ENCODE peak calls at places on chromosome 2, in seven cellular contexts. T, F, I, H, R, A and S are unnamed samples.

GRCh38 chr2:167861574-167862193 is 385.7 kb downstream of the STK39 start:
- DNase-seq in R (no peak), A (no peak), H (no peak), T (no peak), F (no peak), I (no peak), S (no peak)

GRCh38 chr2:61423714-61424113 is 47.2 kb downstream of the USP34 start:
- DNase-seq in T (no peak), F (no peak), A (no peak), R (no peak), I (peak), H (no peak), S (no peak)

GRCh38 chr2:10137053-10137843 is 14.7 kb downstream of the RRM2 start:
- DNase-seq in F (no peak), R (no peak), A (no peak), I (no peak), T (no peak), H (no peak), S (no peak)

GRCh38 chr2:127605691-127606277 is 40.2 kb upstream of the GPR17 start:
- DNase-seq in A (no peak), R (no peak), H (no peak), I (peak), F (no peak), T (no peak), S (peak)

GRCh38 chr2:47221956-47222355 is 66.8 kb upstream of the STPG4 start:
- DNase-seq in R (no peak), F (no peak), T (no peak), A (no peak), I (peak), H (no peak), S (no peak)

GRCh38 chr2:197286805-197287595 is 23.6 kb downstream of the ANKRD44 start:
- DNase-seq in A (peak), H (no peak), I (peak), F (no peak), T (peak), R (no peak), S (no peak)

GRCh38 chr2:140643761-140644187 is 1487.0 kb downstream of the LRP1B start:
- DNase-seq in F (no peak), H (no peak), R (no peak), T (no peak), I (peak), A (no peak), S (no peak)

GRCh38 chr2:73223821-73224220 is 9.2 kb downstream of the PRADC1 start:
- DNase-seq in H (no peak), T (no peak), I (no peak), R (no peak), A (no peak), F (no peak), S (no peak)

GRCh38 chr2:28709101-28709500 is 42.5 kb upstream of the PPP1CB start:
- DNase-seq in H (no peak), A (no peak), F (no peak), T (no peak), R (no peak), I (peak), S (no peak)

GRCh38 chr2:63052411-63053234 is 2.0 kb downstream of the OTX1 start:
- DNase-seq in F (no peak), T (no peak), H (no peak), R (no peak), I (peak), A (no peak), S (no peak)

GRCh38 chr2:84830095-84830494 is 50.8 kb downstream of the TRABD2A start:
- DNase-seq in A (no peak), R (no peak), H (no peak), F (no peak), I (no peak), T (no peak), S (no peak)

GRCh38 chr2:208042041-208042440 is 16.7 kb upstream of the PLEKHM3 start:
- DNase-seq in H (no peak), R (no peak), F (no peak), I (peak), A (no peak), T (no peak), S (no peak)

GRCh38 chr2:111053825-111054490 is 66.8 kb upstream of the BCL2L11 start:
- DNase-seq in I (no peak), H (no peak), T (no peak), A (no peak), F (no peak), R (no peak), S (no peak)

GRCh38 chr2:104687147-104687546 is 166.8 kb upstream of the POU3F3 start:
- DNase-seq in H (no peak), A (no peak), I (no peak), T (no peak), R (no peak), F (no peak), S (no peak)

GRCh38 chr2:239880396-239880795 is 144.7 kb downstream of the NDUFA10 start:
- DNase-seq in T (no peak), A (no peak), H (no peak), F (no peak), I (no peak), R (no peak), S (peak)

GRCh38 chr2:236675051-236675450 is 105.4 kb downstream of the ACKR3 start:
- DNase-seq in I (no peak), F (no peak), T (no peak), R (no peak), A (no peak), H (no peak), S (no peak)

GRCh38 chr2:233165895-233166661 is 85.4 kb upstream of the ATG16L1 start:
- DNase-seq in R (no peak), A (no peak), I (no peak), T (no peak), H (no peak), F (no peak), S (no peak)

GRCh38 chr2:234703258-234703657 is 206.4 kb upstream of the ARL4C start:
- DNase-seq in T (no peak), I (no peak), R (no peak), H (no peak), A (no peak), F (no peak), S (no peak)

GRCh38 chr2:169664978-169665930 is 29.0 kb downstream of the CFAP210 start:
- DNase-seq in F (no peak), I (no peak), H (no peak), A (no peak), T (no peak), R (no peak), S (no peak)

GRCh38 chr2:111244864-111245263 is 124.2 kb downstream of the BCL2L11 start:
- DNase-seq in I (no peak), F (no peak), A (no peak), T (no peak), H (no peak), R (no peak), S (no peak)

GRCh38 chr2:10514743-10515142 is 66.6 kb upstream of the ODC1 start:
- DNase-seq in T (peak), F (no peak), H (no peak), R (peak), A (no peak), I (peak), S (no peak)

GRCh38 chr2:104859310-104860130 is 5.6 kb downstream of the POU3F3 start:
- DNase-seq in T (no peak), I (no peak), H (no peak), A (no peak), F (no peak), R (no peak), S (no peak)

GRCh38 chr2:5938566-5938896 is 246.3 kb downstream of the SOX11 start:
- DNase-seq in H (no peak), I (no peak), T (no peak), F (no peak), R (no peak), A (no peak), S (no peak)

GRCh38 chr2:173086518-173087213 is 11.0 kb downstream of the MAP3K20 start:
- DNase-seq in I (peak), A (no peak), R (no peak), F (no peak), H (no peak), T (no peak), S (no peak)

GRCh38 chr2:198371902-198372611 is 567.7 kb downstream of the PLCL1 start:
- DNase-seq in H (no peak), F (no peak), T (peak), I (peak), R (no peak), A (peak), S (no peak)

GRCh38 chr2:205776139-205776538 is 93.8 kb downstream of the NRP2 start:
- DNase-seq in H (peak), R (no peak), I (peak), A (peak), T (no peak), F (no peak), S (no peak)

GRCh38 chr2:201156051-201156450 is 26.9 kb upstream of the CASP10 start:
- DNase-seq in F (no peak), I (no peak), T (no peak), A (no peak), R (no peak), H (no peak), S (no peak)

GRCh38 chr2:231357931-231358330 is 37.6 kb upstream of the B3GNT7 start:
- DNase-seq in F (no peak), R (no peak), A (no peak), H (no peak), T (no peak), I (no peak), S (no peak)

GRCh38 chr2:86622878-86623548 is 652 bp downstream of the RNF103 start:
- DNase-seq in T (no peak), I (no peak), F (no peak), A (no peak), R (peak), H (no peak), S (peak)

GRCh38 chr2:210519594-210519993 is 36.8 kb upstream of the CPS1 start:
- DNase-seq in H (no peak), F (no peak), A (no peak), I (no peak), T (no peak), R (no peak), S (no peak)

GRCh38 chr2:136765736-136766323 is 485 bp downstream of the THSD7B start:
- DNase-seq in T (no peak), F (no peak), H (no peak), R (no peak), I (no peak), A (no peak), S (no peak)

GRCh38 chr2:173713904-173714555 is 251.1 kb downstream of the SP3 start:
- DNase-seq in R (no peak), H (no peak), I (no peak), A (peak), T (no peak), F (no peak), S (no peak)

GRCh38 chr2:159637988-159638501 is 21.7 kb upstream of the BAZ2B start:
- DNase-seq in A (no peak), F (no peak), T (no peak), H (peak), R (no peak), I (peak), S (no peak)

GRCh38 chr2:149877913-149878312 is 290.3 kb upstream of the MMADHC start:
- DNase-seq in A (no peak), H (peak), I (peak), F (no peak), T (no peak), R (no peak), S (no peak)

GRCh38 chr2:147135401-147135800 is 709.4 kb upstream of the ACVR2A start:
- DNase-seq in H (no peak), A (no peak), I (no peak), F (no peak), T (no peak), R (no peak), S (no peak)

GRCh38 chr2:137700681-137701080 is 263.6 kb upstream of the HNMT start:
- DNase-seq in A (no peak), T (no peak), H (no peak), I (no peak), R (no peak), F (no peak), S (no peak)

GRCh38 chr2:169771612-169772011 is 27.1 kb upstream of the SSB start:
- DNase-seq in T (no peak), I (no peak), H (no peak), R (no peak), A (no peak), F (no peak), S (no peak)

DNA sequence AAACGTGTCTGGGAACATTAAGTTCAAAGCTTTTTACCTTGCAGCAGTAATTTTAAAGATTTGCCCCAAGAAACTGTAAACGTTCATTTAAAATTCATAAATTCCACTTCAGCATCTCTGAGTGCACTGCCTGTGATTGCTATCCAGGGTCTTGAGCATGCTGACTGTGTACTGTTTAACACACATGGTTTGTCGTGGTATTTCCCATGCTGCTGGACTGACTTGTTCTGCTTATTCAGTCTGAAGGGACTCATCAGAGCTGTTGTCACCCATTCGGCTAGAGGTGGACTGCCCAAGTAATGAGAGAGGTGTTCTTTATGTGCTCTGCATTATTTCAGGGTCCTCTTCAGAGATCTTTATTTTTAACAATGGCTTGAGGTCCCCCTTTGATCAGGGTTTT is 53.1 kb downstream of the RHBDD1 start:
- DNase-seq in R (no peak), T (no peak), I (peak), F (no peak), H (no peak), A (no peak), S (no peak)
- TF ChIP-seq CTCF in R (no peak), T (no peak), I (no peak), F (no peak), H (no peak), A (no peak), S (no peak)

GRCh38 chr2:199779589-199779988 is 71.4 kb downstream of the FTCDNL1 start:
- DNase-seq in H (no peak), T (no peak), I (no peak), R (no peak), F (no peak), A (no peak), S (no peak)

GRCh38 chr2:199778655-199779054 is 72.3 kb downstream of the FTCDNL1 start:
- DNase-seq in H (no peak), R (no peak), T (no peak), I (no peak), A (no peak), F (no peak), S (no peak)

DNA sequence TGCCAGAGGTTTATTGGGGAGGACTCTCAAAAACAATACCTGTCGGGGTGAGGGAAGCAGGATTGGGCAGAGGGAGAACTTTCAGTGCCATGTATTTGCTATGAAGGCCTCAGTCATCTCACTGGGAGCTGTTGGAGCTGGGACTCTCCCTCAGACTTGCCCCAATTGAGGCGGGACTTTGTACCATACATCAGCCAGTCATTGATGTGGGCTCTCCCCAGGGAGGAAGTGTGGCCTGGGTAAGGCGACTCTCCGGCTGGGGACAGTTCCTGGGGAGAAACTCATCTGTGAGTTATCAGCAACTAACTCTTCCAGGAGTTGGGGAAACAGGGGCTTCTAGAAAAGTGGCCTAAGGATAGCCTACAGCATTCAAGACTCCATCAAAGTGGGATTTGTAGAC is 66.5 kb downstream of the FTCDNL1 start:
- DNase-seq in A (peak), I (no peak), R (no peak), F (no peak), T (no peak), H (no peak), S (no peak)
- TF ChIP-seq CTCF in A (no peak), I (no peak), R (no peak), F (no peak), T (no peak), H (no peak), S (no peak)

GRCh38 chr2:204432196-204432595 is 113.1 kb upstream of the PARD3B start:
- DNase-seq in A (no peak), I (no peak), T (no peak), H (no peak), F (no peak), R (no peak), S (no peak)
- TF ChIP-seq CTCF in A (no peak), I (no peak), T (no peak), H (no peak), F (no peak), R (no peak), S (no peak)

DNA sequence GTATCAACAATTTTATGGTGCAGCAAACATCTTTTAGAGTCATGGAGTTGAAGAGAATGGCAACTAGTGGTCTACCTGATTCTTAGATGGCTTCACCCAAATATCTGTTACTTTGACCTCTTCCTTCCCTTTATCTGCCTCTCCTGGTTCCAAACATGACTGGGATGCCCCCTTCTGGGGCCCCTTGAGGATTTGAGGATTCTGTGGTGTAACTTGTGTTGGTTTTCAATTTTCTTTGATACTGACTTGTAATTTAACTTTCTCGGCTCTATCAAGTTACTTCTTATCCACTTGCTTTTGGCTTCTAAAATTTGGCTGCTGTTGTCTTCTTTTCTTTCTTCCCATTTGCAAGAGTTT is 92.3 kb downstream of the DPP10 start:
- DNase-seq in R (no peak), F (no peak), I (no peak), A (no peak), T (no peak), H (no peak), S (no peak)
- TF ChIP-seq CTCF in R (no peak), F (no peak), I (no peak), A (no peak), T (no peak), H (no peak), S (no peak)

GRCh38 chr2:49335546-49335945 is 181.2 kb upstream of the FSHR start:
- DNase-seq in H (no peak), I (no peak), T (no peak), R (no peak), A (no peak), F (no peak), S (no peak)

DNA sequence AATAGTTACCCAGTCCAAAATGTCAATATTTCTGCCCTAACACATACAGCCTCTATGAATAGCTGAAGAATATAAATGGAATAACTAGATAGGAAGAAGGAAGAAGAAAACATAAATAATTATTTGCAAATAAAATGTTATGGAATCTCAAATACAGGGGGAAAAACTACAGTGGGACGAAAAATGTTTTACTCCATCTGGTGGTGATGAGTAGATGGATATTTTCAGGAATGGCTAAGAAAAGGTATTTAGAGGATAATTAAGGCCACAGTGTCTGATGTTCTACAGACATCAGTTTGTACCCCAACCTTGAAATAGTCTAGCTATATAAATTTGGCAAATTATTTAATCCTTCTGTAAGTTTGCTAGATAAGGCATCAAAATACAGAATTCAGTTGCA is 178.1 kb upstream of the FSHR start:
- DNase-seq in I (peak), T (no peak), H (no peak), R (no peak), F (no peak), A (no peak), S (no peak)
- TF ChIP-seq CTCF in I (no peak), T (no peak), H (no peak), R (no peak), F (no peak), A (no peak), S (no peak)